ENCODE peak calls at places on chromosome 3, in six cellular contexts. F is thyroid gland, Z is mucosa of gallbladder, Y is osteocyte, A is iPS DF 6.9, H is NCI-H1105 treated with DMSO at 0.1 percent for 48 hours. X is an unnamed sample.

GRCh38 chr3:51380601-51381332 is 4.3 kb upstream of the MANF start:
- DNase-seq in F (no peak), Z (no peak), Y (no peak), H (no peak), A (no peak), X (no peak)

GRCh38 chr3:171682743-171683142 is 127.5 kb downstream of the PLD1 start:
- DNase-seq in A (no peak), H (no peak), Z (no peak), F (no peak), Y (no peak), X (no peak)

GRCh38 chr3:25176999-25177398 is 251.1 kb upstream of the RARB start:
- DNase-seq in H (no peak), Y (no peak), Z (no peak), A (no peak), F (no peak), X (no peak)

GRCh38 chr3:105647047-105647446 is 221.8 kb downstream of the CBLB start:
- DNase-seq in A (no peak), Z (no peak), H (peak), F (no peak), Y (no peak), X (peak)

GRCh38 chr3:60582285-60582684 is 669.0 kb downstream of the FHIT start:
- DNase-seq in Z (no peak), F (no peak), H (no peak), A (no peak), Y (no peak), X (no peak)

GRCh38 chr3:166473501-166473900 is 636.3 kb upstream of the BCHE start:
- DNase-seq in A (no peak), F (no peak), H (no peak), Z (no peak), Y (no peak), X (no peak)

GRCh38 chr3:123026551-123027291 is 842 bp downstream of the SEMA5B start:
- DNase-seq in Y (no peak), H (peak), Z (peak), A (no peak), F (peak), X (peak)

GRCh38 chr3:52470920-52471319 is 15.5 kb downstream of the NISCH start:
- DNase-seq in Z (no peak), A (no peak), Y (no peak), F (no peak), H (no peak), X (no peak)

GRCh38 chr3:195895900-195896360 is 12.4 kb downstream of the TNK2 start:
- DNase-seq in H (peak), F (peak), A (no peak), Y (no peak), Z (peak), X (peak)

GRCh38 chr3:53493997-53494791 is at the start of gene CACNA1D:
- DNase-seq in F (peak), A (peak), H (peak), Y (no peak), Z (peak), X (peak)

GRCh38 chr3:36814776-36815175 is 50.4 kb upstream of the DCLK3 start:
- DNase-seq in H (no peak), A (no peak), F (no peak), Z (no peak), Y (peak), X (no peak)

GRCh38 chr3:192187485-192188051 is 539.8 kb downstream of the FGF12 start:
- DNase-seq in Z (no peak), H (no peak), A (no peak), F (no peak), Y (no peak), X (no peak)

GRCh38 chr3:50382271-50382670 is 22.9 kb upstream of the TMEM115 start:
- DNase-seq in F (no peak), Y (no peak), H (no peak), Z (no peak), A (no peak), X (no peak)

GRCh38 chr3:29922990-29923746 is 642.3 kb downstream of the RBMS3 start:
- DNase-seq in Z (peak), A (no peak), F (no peak), H (no peak), Y (no peak), X (no peak)

GRCh38 chr3:85576091-85576690 is 617.4 kb downstream of the CADM2 start:
- DNase-seq in Z (peak), H (peak), Y (no peak), F (peak), A (peak), X (peak)

GRCh38 chr3:155231792-155232191 is 61.7 kb downstream of the STRIT1 start:
- DNase-seq in Y (no peak), A (no peak), F (no peak), H (no peak), Z (no peak), X (no peak)

GRCh38 chr3:20878676-20879075 is 692.7 kb upstream of the SGO1 start:
- DNase-seq in H (no peak), A (no peak), Z (no peak), F (no peak), Y (no peak), X (no peak)

GRCh38 chr3:146966124-146966523 is 361.0 kb upstream of the PLSCR5 start:
- DNase-seq in H (no peak), F (no peak), Z (no peak), A (peak), Y (no peak), X (no peak)

GRCh38 chr3:13015286-13016082 is 57.7 kb downstream of the IQSEC1 start:
- DNase-seq in A (no peak), Y (no peak), Z (no peak), H (no peak), F (peak), X (no peak)

GRCh38 chr3:103048371-103048722 is 613.5 kb downstream of the ZPLD1 start:
- DNase-seq in Z (no peak), F (no peak), H (no peak), Y (no peak), A (no peak), X (no peak)

GRCh38 chr3:51271172-51271571 is 113.9 kb upstream of the MANF start:
- DNase-seq in H (no peak), Z (no peak), Y (no peak), A (no peak), F (no peak), X (no peak)

GRCh38 chr3:47113669-47114365 is 50.1 kb downstream of the SETD2 start:
- DNase-seq in H (no peak), Z (no peak), F (no peak), Y (no peak), A (no peak), X (no peak)

GRCh38 chr3:45055032-45055410 is 28.9 kb downstream of the CLEC3B start:
- DNase-seq in F (no peak), H (no peak), Z (no peak), Y (no peak), A (no peak), X (no peak)

GRCh38 chr3:148372476-148372875 is 325.2 kb upstream of the AGTR1 start:
- DNase-seq in H (no peak), Y (no peak), A (no peak), F (no peak), Z (peak), X (peak)

GRCh38 chr3:148911597-148911996 is 46.5 kb downstream of the CPA3 start:
- DNase-seq in Z (no peak), Y (no peak), A (no peak), F (no peak), H (no peak), X (no peak)

GRCh38 chr3:141056716-141057115 is 5.6 kb downstream of the SPSB4 start:
- DNase-seq in H (peak), F (peak), Z (no peak), Y (peak), A (no peak), X (peak)

GRCh38 chr3:170429050-170429449 is 10.4 kb downstream of the CLDN11 start:
- DNase-seq in Z (no peak), Y (no peak), F (no peak), A (no peak), H (no peak), X (no peak)

GRCh38 chr3:159845737-159846136 is 142.9 kb upstream of the IL12A start:
- DNase-seq in F (no peak), H (no peak), Y (no peak), Z (no peak), A (no peak), X (no peak)

GRCh38 chr3:173548261-173548660 is 150.7 kb downstream of the NLGN1 start:
- DNase-seq in A (no peak), Z (no peak), H (no peak), Y (no peak), F (no peak), X (no peak)

GRCh38 chr3:31498824-31499223 is 33.9 kb upstream of the STT3B start:
- DNase-seq in Y (no peak), A (no peak), H (no peak), F (no peak), Z (no peak), X (no peak)

GRCh38 chr3:34419801-34420200 is 621.4 kb downstream of the PDCD6IP start:
- DNase-seq in F (no peak), H (no peak), Y (no peak), Z (no peak), A (peak), X (no peak)

GRCh38 chr3:142459096-142459495 is 11.3 kb upstream of the XRN1 start:
- DNase-seq in F (no peak), Z (no peak), A (no peak), Y (no peak), H (no peak), X (no peak)

GRCh38 chr3:47932431-47932830 is 83.8 kb downstream of the MAP4 start:
- DNase-seq in A (no peak), Z (no peak), F (no peak), Y (no peak), H (no peak), X (no peak)

GRCh38 chr3:127819086-127819485 is 3.2 kb downstream of the MGLL start:
- DNase-seq in F (no peak), Z (no peak), H (no peak), A (no peak), Y (peak), X (no peak)

GRCh38 chr3:149816986-149817385 is 4.0 kb downstream of the RNF13 start:
- DNase-seq in Z (no peak), H (no peak), A (no peak), Y (no peak), F (no peak), X (no peak)

GRCh38 chr3:19363071-19363470 is 214.8 kb downstream of the KCNH8 start:
- DNase-seq in F (no peak), Y (no peak), H (no peak), A (no peak), Z (no peak), X (no peak)